ENCODE peak calls at places on chromosome 10, in eight cellular contexts. M is fibroblast of lung, C is suprapubic skin, B is neural progenitor cell, J is Panc1, U is uterus, Z is A549, F is right atrium auricular region. O is an unnamed sample.

GRCh38 chr10:110765513-110766375 is 106.0 kb upstream of the PDCD4 start:
- DNase-seq in M (peak; percentile 38), C (no peak), B (no peak), J (peak; percentile 8), U (no peak), Z (no peak), F (no peak), O (no peak)

GRCh38 chr10:86671419-86671818 is 3.1 kb downstream of the LDB3 start:
- DNase-seq in M (no peak), C (no peak), B (no peak), J (no peak), U (no peak), Z (no peak), F (no peak), O (no peak)

GRCh38 chr10:101397140-101397539 is 43.2 kb downstream of the BTRC start:
- DNase-seq in M (peak; percentile 69), C (no peak), B (peak; percentile 77), J (no peak), U (peak; percentile 17), Z (peak; percentile 62), F (no peak), O (no peak)

GRCh38 chr10:15120523-15120922 is 23.4 kb downstream of the RPP38 start:
- DNase-seq in M (peak; percentile 72), C (no peak), B (no peak), J (no peak), U (no peak), Z (no peak), F (no peak), O (no peak)

GRCh38 chr10:114603943-114604342 is 54.1 kb downstream of the ABLIM1 start:
- DNase-seq in M (peak; percentile 9), C (no peak), B (no peak), J (no peak), U (no peak), Z (peak; percentile 32), F (no peak), O (no peak)

GRCh38 chr10:86522385-86522855 is 828 bp upstream of the WAPL start:
- DNase-seq in M (no peak), C (no peak), B (no peak), J (no peak), U (no peak), Z (no peak), F (no peak), O (no peak)

GRCh38 chr10:6580279-6581029 is 378 bp upstream of the PRKCQ start:
- DNase-seq in M (peak; percentile 64), C (no peak), B (peak; percentile 91), J (no peak), U (peak; percentile 31), Z (peak; percentile 78), F (no peak), O (no peak)

GRCh38 chr10:63197304-63198092 is 64.4 kb downstream of the NRBF2 start:
- DNase-seq in M (peak; percentile 97), C (no peak), B (no peak), J (no peak), U (no peak), Z (no peak), F (no peak), O (peak; percentile 70)

GRCh38 chr10:95519132-95519487 is 42.1 kb downstream of the SORBS1 start:
- DNase-seq in M (no peak), C (no peak), B (no peak), J (no peak), U (no peak), Z (no peak), F (no peak), O (no peak)

GRCh38 chr10:44369851-44370250 is 15.0 kb downstream of the CXCL12 start:
- DNase-seq in M (peak; percentile 6), C (no peak), B (no peak), J (no peak), U (no peak), Z (no peak), F (no peak), O (no peak)

GRCh38 chr10:31399631-31400030 is 80.6 kb downstream of the ZEB1 start:
- DNase-seq in M (no peak), C (no peak), B (no peak), J (no peak), U (no peak), Z (no peak), F (no peak), O (no peak)

GRCh38 chr10:43851030-43851429 is 202.3 kb upstream of the ZNF32 start:
- DNase-seq in M (no peak), C (no peak), B (no peak), J (no peak), U (no peak), Z (no peak), F (no peak), O (no peak)

GRCh38 chr10:63166742-63167258 is 33.7 kb downstream of the NRBF2 start:
- DNase-seq in M (peak; percentile 91), C (no peak), B (peak; percentile 75), J (peak; percentile 57), U (peak; percentile 46), Z (peak; percentile 84), F (no peak), O (peak; percentile 28)

GRCh38 chr10:49418328-49418727 is 22.4 kb upstream of the DRGX start:
- DNase-seq in M (no peak), C (no peak), B (no peak), J (no peak), U (no peak), Z (no peak), F (no peak), O (no peak)

GRCh38 chr10:94777886-94778458 is 15.5 kb downstream of the CYP2C19 start:
- DNase-seq in M (no peak), C (no peak), B (no peak), J (no peak), U (no peak), Z (no peak), F (no peak), O (no peak)

GRCh38 chr10:24238527-24239247 is 29.7 kb downstream of the KIAA1217 start:
- DNase-seq in M (no peak), C (no peak), B (no peak), J (no peak), U (no peak), Z (no peak), F (no peak), O (no peak)

DNA sequence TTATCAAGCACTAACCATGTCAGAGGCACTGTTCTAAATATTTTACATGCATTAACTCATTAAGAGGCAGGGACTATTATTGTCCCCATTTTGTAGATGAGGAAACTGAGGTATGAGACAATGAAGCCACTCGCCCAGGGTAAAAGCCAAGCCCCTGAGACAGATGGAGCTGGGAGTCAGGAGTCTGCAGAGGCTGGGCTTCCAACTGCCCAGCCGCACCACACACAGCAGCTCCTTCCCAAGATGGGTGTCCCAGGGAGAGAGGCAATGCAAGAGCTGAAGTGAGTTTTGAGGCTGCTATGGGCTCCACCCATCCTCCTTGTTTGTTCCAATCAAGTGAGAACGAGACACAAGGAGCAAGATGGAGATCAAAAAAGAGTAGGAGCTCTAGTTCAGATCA is 244.2 kb downstream of the KCNMA1 start:
- DNase-seq in M (no peak), C (no peak), B (no peak), J (no peak), U (peak; percentile 11), Z (no peak), F (no peak), O (no peak)
- H3K4me3 ChIP-seq in M (no peak overlapping the region), C (no peak overlapping the region), B (no peak overlapping the region), J (no peak overlapping the region), U (no peak overlapping the region), Z (no peak overlapping the region), F (no peak overlapping the region), O (no peak overlapping the region)

DNA sequence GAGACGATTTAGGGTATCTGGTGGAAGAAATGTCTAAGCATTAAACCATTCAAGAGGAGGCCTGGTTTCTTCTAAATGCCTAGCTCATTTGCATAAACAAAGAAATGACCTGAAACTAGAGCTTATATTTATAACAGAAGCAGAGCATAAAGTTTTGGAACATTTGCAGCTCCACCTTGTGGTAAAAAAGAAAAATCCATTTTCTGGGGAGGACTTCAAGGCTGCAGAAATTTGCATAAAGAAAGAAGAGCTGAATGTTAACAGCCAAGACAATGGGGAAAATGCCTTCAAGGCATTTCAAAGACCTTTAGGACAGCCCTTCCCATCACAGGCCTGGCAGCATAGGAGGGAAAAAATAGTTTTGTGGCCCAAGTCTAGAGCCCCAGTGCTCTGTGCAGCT is 362.0 kb downstream of the ZNF248 start:
- DNase-seq in M (no peak), C (no peak), B (peak; percentile 9), J (no peak), U (no peak), Z (peak; percentile 53), F (no peak), O (no peak)
- TF ChIP-seq CTCF in M (no peak), C (no peak), B (peak; percentile 48), J (peak; percentile 45), U (peak; percentile 38), Z (peak; percentile 47), F (no peak), O (no peak)

GRCh38 chr10:72322030-72322279 is 32.8 kb downstream of the DNAJB12 start:
- DNase-seq in M (no peak), C (no peak), B (no peak), J (no peak), U (no peak), Z (no peak), F (no peak), O (no peak)

GRCh38 chr10:72322280-72323058 is 32.2 kb downstream of the DNAJB12 start:
- DNase-seq in M (no peak), C (no peak), B (no peak), J (no peak), U (no peak), Z (peak; percentile 60), F (no peak), O (no peak)

GRCh38 chr10:72319416-72320254 is 35.1 kb downstream of the DNAJB12 start:
- DNase-seq in M (peak; percentile 94), C (peak; percentile 97), B (peak; percentile 85), J (no peak), U (peak; percentile 94), Z (peak; percentile 94), F (peak; percentile 94), O (no peak)

GRCh38 chr10:72321248-72322029 is 33.3 kb downstream of the DNAJB12 start:
- DNase-seq in M (no peak), C (no peak), B (no peak), J (no peak), U (no peak), Z (no peak), F (no peak), O (no peak)

GRCh38 chr10:72320676-72321247 is 34.0 kb downstream of the DNAJB12 start:
- DNase-seq in M (peak; percentile 99), C (peak; percentile 91), B (peak; percentile 67), J (peak; percentile 96), U (peak; percentile 93), Z (peak; percentile 98), F (peak; percentile 93), O (peak; percentile 98)
- H3K4me3 ChIP-seq in M (no peak overlapping the region), C (no peak overlapping the region), B (no peak overlapping the region), J (no peak overlapping the region), U (no peak overlapping the region), Z (peak overlapping the region; percentile 25), F (no peak overlapping the region), O (peak overlapping the region; percentile 36)

DNA sequence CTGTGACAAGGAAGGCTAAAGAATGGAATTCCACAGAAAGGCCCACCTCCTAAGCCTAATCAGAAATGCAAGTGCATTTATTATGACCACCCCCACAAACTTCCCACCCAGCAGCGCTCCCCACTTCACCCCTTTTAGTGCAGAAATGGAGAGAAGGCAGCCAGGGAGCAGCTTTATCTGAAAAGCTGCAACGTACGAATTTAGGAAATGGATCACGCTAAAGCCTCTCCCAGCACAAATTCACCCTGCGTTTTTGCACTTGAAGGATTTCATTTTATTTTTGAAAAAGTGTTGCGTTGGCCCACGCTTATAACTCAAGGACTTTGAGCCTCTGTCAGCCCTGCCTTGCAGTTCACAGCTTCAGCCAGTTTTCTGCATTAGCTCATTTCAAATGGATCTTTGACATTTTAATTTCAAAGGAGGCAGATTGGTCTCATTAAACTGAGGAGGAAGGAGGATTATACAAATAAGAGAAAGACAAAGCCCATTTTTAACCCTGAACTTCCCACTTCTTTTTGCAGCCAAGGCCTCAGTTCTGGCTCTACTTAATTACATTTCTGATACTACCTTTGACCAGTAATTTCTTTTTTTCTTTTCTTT is 556.1 kb downstream of the KCNMA1 start:
- DNase-seq in M (no peak), C (no peak), B (no peak), J (no peak), U (no peak), Z (no peak), F (no peak), O (no peak)
- TF ChIP-seq CTCF in M (no peak), C (no peak), B (no peak), J (no peak), U (no peak), Z (no peak), F (no peak), O (no peak)

O was measured in AG04449.